ENCODE peak calls at places on chromosomes 12 and 14, in seven cellular contexts. V is stomach, M is upper lobe of right lung, T is lower leg skin, D is nephron progenitor cell, Z is AG09319, H is A549. E is an unnamed sample.
A peak's percentile ranks its signal among the peaks of the same experiment; 100 is the strongest.

GRCh38 chr12:33967760-33968159 is 54.5 kb upstream of the ALG10 start:
- DNase-seq in V (no peak), M (no peak), T (no peak), D (no peak), Z (no peak), H (no peak), E (no peak)

GRCh38 chr14:64745511-64746041 is 41.4 kb downstream of the PLEKHG3 start:
- DNase-seq in V (no peak), M (no peak), T (no peak), D (no peak), Z (no peak), H (no peak), E (no peak)

GRCh38 chr14:93688794-93689193 is 99.5 kb downstream of the PRIMA1 start:
- DNase-seq in V (no peak), M (no peak), T (no peak), D (no peak), Z (no peak), H (no peak), E (no peak)

GRCh38 chr12:53550595-53550994 is 43.3 kb upstream of the NPFF start:
- DNase-seq in V (no peak), M (no peak), T (no peak), D (no peak), Z (no peak), H (no peak), E (no peak)

GRCh38 chr12:52867636-52868035 is 18.8 kb upstream of the KRT78 start:
- DNase-seq in V (peak; percentile 59), M (peak; percentile 89), T (peak; percentile 96), D (no peak), Z (no peak), H (peak; percentile 76), E (no peak)

GRCh38 chr14:70714055-70714550 is 72.4 kb downstream of the TTC9 start:
- DNase-seq in V (peak; percentile 47), M (no peak), T (no peak), D (peak; percentile 66), Z (peak; percentile 10), H (peak; percentile 70), E (no peak)

GRCh38 chr12:70920251-70920851 is at the start of gene PTPRR:
- DNase-seq in V (no peak), M (peak; percentile 57), T (no peak), D (peak; percentile 69), Z (no peak), H (no peak), E (no peak)

GRCh38 chr14:71322660-71323250 is 415.5 kb downstream of the PCNX1 start:
- DNase-seq in V (no peak), M (no peak), T (no peak), D (no peak), Z (peak; percentile 36), H (peak; percentile 42), E (no peak)

GRCh38 chr14:28382460-28383220 is 383.9 kb upstream of the FOXG1 start:
- DNase-seq in V (no peak), M (no peak), T (no peak), D (no peak), Z (no peak), H (peak; percentile 91), E (peak; percentile 23)

GRCh38 chr12:10673660-10674384 is at the start of gene STYK1:
- DNase-seq in V (peak; percentile 85), M (peak; percentile 87), T (peak; percentile 87), D (peak; percentile 72), Z (peak; percentile 1), H (peak; percentile 64), E (no peak)

DNA sequence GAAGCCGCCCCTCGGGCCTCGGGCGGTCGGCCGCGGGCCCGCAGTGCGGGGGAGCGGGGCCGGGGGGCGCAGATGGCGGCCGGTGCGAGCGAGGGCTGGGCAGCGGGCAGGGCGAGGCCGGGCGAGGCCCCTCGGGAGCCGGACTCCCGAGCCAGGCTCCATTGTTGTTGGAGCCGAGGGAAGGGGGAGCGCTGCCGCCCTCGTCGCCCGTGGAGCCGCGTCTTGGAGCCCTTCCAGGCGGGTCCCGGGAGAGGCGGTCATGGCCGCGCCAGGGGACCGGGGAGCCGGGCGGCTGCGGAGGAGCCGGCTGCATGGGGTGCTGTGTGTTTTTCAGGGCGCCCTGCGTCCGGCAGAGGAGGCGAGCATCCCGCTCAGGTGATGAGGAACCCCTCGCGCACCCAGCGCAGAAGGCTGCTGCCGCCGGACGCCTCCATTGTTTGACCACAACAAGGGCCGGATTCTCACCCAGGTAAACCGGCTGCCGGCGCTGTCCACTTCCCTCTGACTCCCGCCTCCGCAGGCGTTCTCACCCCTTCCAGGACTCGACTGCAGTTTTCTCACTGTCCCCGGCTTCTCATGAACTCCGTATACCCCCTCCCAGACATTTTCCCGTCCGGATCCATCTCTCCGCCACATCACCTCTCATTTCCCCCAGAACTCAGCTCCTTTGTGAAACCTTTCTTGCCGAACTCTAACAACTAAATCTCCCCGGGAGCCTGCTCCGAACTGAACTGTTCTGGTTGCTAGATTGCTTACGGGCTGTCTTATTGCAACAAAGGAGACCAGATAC is 732 bp downstream of the ZNF664 start:
- DNase-seq in V (peak; percentile 52), M (peak; percentile 80), T (peak; percentile 87), D (peak; percentile 58), Z (no peak), H (peak; percentile 39), E (no peak)
- TF ChIP-seq CTCF in V (no peak), M (no peak), T (no peak), D (no peak), Z (no peak), H (no peak), E (no peak)

GRCh38 chr14:21071225-21072041 is 1.3 kb downstream of the ARHGEF40 start:
- DNase-seq in V (peak; percentile 73), M (peak; percentile 87), T (peak; percentile 97), D (peak; percentile 76), Z (peak; percentile 86), H (peak; percentile 58), E (no peak)
- TF ChIP-seq CTCF in V (no peak), M (peak; percentile 4), T (no peak), D (no peak), Z (no peak), H (no peak), E (no peak)

GRCh38 chr12:69129564-69129963 is 109.8 kb upstream of the CPSF6 start:
- DNase-seq in V (no peak), M (no peak), T (no peak), D (no peak), Z (no peak), H (no peak), E (no peak)

GRCh38 chr12:69129014-69129413 is 110.4 kb upstream of the CPSF6 start:
- DNase-seq in V (no peak), M (no peak), T (no peak), D (no peak), Z (no peak), H (no peak), E (no peak)

GRCh38 chr12:69131073-69131472 is 108.3 kb upstream of the CPSF6 start:
- DNase-seq in V (no peak), M (no peak), T (no peak), D (no peak), Z (no peak), H (no peak), E (no peak)

GRCh38 chr12:69123909-69124638 is 115.3 kb upstream of the CPSF6 start:
- DNase-seq in V (no peak), M (no peak), T (no peak), D (no peak), Z (no peak), H (peak; percentile 12), E (no peak)

GRCh38 chr12:69130064-69130463 is 109.3 kb upstream of the CPSF6 start:
- DNase-seq in V (no peak), M (no peak), T (no peak), D (no peak), Z (no peak), H (no peak), E (no peak)
- TF ChIP-seq CTCF in V (no peak), M (peak; percentile 38), T (no peak), D (no peak), Z (no peak), H (no peak), E (no peak)

GRCh38 chr12:41566703-41567102 is 378.6 kb downstream of the PDZRN4 start:
- DNase-seq in V (no peak), M (no peak), T (no peak), D (no peak), Z (no peak), H (no peak), E (no peak)

GRCh38 chr12:41563044-41563443 is 374.9 kb downstream of the PDZRN4 start:
- DNase-seq in V (no peak), M (no peak), T (no peak), D (no peak), Z (no peak), H (no peak), E (no peak)

GRCh38 chr12:41564816-41565215 is 376.7 kb downstream of the PDZRN4 start:
- DNase-seq in V (no peak), M (no peak), T (no peak), D (no peak), Z (no peak), H (no peak), E (no peak)
- TF ChIP-seq CTCF in V (no peak), M (no peak), T (no peak), D (no peak), Z (no peak), H (no peak), E (no peak)

DNA sequence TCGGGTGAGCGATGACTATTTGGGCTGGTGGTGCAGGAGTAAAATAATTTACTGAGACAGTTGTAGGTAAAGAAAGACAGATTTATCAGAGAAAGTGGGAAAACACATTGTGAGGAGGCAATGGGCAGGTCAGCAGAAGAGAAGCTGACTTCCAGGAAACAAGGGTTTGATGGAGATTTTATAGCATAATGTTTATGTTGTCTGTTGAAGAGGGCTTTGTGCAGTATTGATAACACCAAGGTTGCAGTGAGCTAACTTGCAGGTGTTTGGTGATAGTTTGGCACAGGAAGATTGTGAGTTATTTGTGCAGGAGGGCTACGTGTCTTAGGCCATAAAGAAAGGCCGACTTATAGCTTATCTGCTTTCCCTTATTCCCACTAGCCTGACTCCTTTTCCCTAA is 72.2 kb downstream of the DHRS2 start:
- DNase-seq in V (no peak), M (no peak), T (no peak), D (no peak), Z (no peak), H (no peak), E (no peak)
- TF ChIP-seq CTCF in V (no peak), M (no peak), T (no peak), D (no peak), Z (no peak), H (no peak), E (no peak)

GRCh38 chr12:40219760-40220159 is 5.0 kb upstream of the LRRK2 start:
- DNase-seq in V (no peak), M (no peak), T (no peak), D (no peak), Z (no peak), H (no peak), E (no peak)
- TF ChIP-seq CTCF in V (no peak), M (no peak), T (no peak), D (no peak), Z (no peak), H (no peak), E (no peak)

DNA sequence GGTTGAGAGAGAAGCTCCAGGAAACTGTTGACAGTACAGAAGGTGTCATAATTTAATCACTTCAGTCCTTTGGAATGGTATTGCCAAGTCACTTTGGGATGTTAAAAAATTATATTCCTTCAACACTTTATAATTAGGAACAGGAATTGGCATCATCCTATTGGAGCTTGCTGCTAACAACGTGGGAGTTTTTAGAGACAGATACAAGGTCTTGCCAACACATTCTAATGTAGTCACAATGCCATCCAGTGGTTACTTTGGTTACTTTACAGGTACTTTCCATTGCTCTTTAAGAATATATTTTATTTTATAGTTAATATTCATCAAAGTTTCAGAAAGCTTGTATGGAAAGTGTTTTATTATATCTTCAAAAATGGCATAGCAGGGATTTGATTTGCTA is 310.1 kb downstream of the SYT1 start:
- DNase-seq in V (no peak), M (no peak), T (no peak), D (no peak), Z (peak; percentile 0), H (peak; percentile 78), E (no peak)
- TF ChIP-seq CTCF in V (no peak), M (peak; percentile 39), T (no peak), D (no peak), Z (peak; percentile 12), H (peak; percentile 54), E (peak; percentile 11)

GRCh38 chr12:21659383-21659782 is 1.7 kb upstream of the LDHB start:
- DNase-seq in V (no peak), M (no peak), T (no peak), D (no peak), Z (no peak), H (peak; percentile 36), E (no peak)
- TF ChIP-seq CTCF in V (no peak), M (no peak), T (no peak), D (peak; percentile 11), Z (no peak), H (no peak), E (no peak)

E was measured in AG04449.